ENCODE peak calls at places on chromosomes 4 and X, in six cellular contexts. S, L, N, J, D and X are unnamed samples. For H3K4me1, the result is how much of the 10 kb centered on the place peaks cover.

GRCh38 chr4:87843936-87844335 is 11.2 kb downstream of the MEPE start:
- ATAC-seq in J (no peak), L (peak), S (peak), N (no peak), D (no peak), X (peak)

GRCh38 chr4:121685257-121685656 is 11.5 kb downstream of the ANXA5 start:
- ATAC-seq in N (no peak), S (no peak), L (no peak), J (no peak), D (no peak), X (no peak)

GRCh38 chrX:143648705-143649104 is 12.8 kb upstream of the SLITRK4 start:
- ATAC-seq in J (peak), S (no peak), D (no peak), L (no peak), N (peak), X (no peak)

GRCh38 chrX:5380426-5380825 is 848.2 kb downstream of the NLGN4X start:
- ATAC-seq in L (no peak), N (no peak), D (no peak), S (no peak), J (no peak), X (no peak)

GRCh38 chrX:104270212-104270611 is 15.5 kb upstream of the ESX1 start:
- ATAC-seq in N (no peak), J (peak), L (peak), D (no peak), S (no peak), X (no peak)

GRCh38 chr4:38565271-38566199 is 98.5 kb upstream of the KLF3 start:
- ATAC-seq in J (peak), S (no peak), N (no peak), L (no peak), D (peak), X (peak)

GRCh38 chr4:95431678-95432077 is 117.1 kb downstream of the UNC5C start:
- ATAC-seq in L (no peak), J (no peak), S (no peak), N (no peak), D (no peak), X (no peak)

GRCh38 chr4:4426511-4427477 is 39.9 kb downstream of the NSG1 start:
- ATAC-seq in N (no peak), S (no peak), J (no peak), D (no peak), L (no peak), X (no peak)

GRCh38 chr4:78766650-78767049 is 9.5 kb upstream of the BMP2K start:
- ATAC-seq in S (no peak), D (no peak), J (no peak), L (no peak), N (peak), X (no peak)

GRCh38 chrX:72045552-72046277 is 86.0 kb downstream of the RTL5 start:
- ATAC-seq in D (no peak), S (peak), L (no peak), J (no peak), N (no peak), X (peak)

GRCh38 chrX:7996414-7996813 is 69.2 kb upstream of the PNPLA4 start:
- ATAC-seq in D (peak), L (no peak), S (peak), N (peak), J (peak), X (no peak)

GRCh38 chrX:19739683-19740082 is 147.7 kb downstream of the SH3KBP1 start:
- ATAC-seq in J (peak), D (peak), L (peak), S (peak), N (peak), X (peak)

GRCh38 chr4:14452001-14452400 is 550.3 kb upstream of the CPEB2 start:
- ATAC-seq in N (no peak), S (no peak), D (no peak), J (no peak), L (no peak), X (no peak)

GRCh38 chrX:11374570-11374969 is 81.4 kb downstream of the AMELX start:
- ATAC-seq in S (no peak), L (no peak), D (peak), J (no peak), N (no peak), X (no peak)

GRCh38 chr4:110364911-110365520 is 110.9 kb upstream of the ENPEP start:
- ATAC-seq in J (no peak), L (no peak), S (no peak), N (no peak), D (no peak), X (peak)

GRCh38 chr4:66572949-66573348 is 902.7 kb upstream of the EPHA5 start:
- ATAC-seq in N (no peak), J (no peak), S (no peak), L (peak), D (no peak), X (no peak)

GRCh38 chr4:156934259-156934635 is 37.4 kb downstream of the PDGFC start:
- ATAC-seq in D (no peak), L (no peak), N (no peak), S (no peak), J (no peak), X (no peak)

GRCh38 chr4:152255437-152255836 is 280.5 kb downstream of the FBXW7 start:
- ATAC-seq in N (peak), L (no peak), S (no peak), J (no peak), D (no peak), X (no peak)

GRCh38 chr4:80073362-80074008 is 456 bp upstream of the ANTXR2 start:
- ATAC-seq in N (peak), D (peak), J (peak), S (peak), L (no peak), X (no peak)

GRCh38 chrX:7828594-7828993 is 14.4 kb upstream of the VCX start:
- ATAC-seq in S (no peak), D (no peak), J (peak), N (peak), L (no peak), X (no peak)

GRCh38 chrX:8404443-8404842 is 60.2 kb upstream of the VCX3B start:
- ATAC-seq in S (peak), L (no peak), N (no peak), D (no peak), J (no peak), X (peak)

GRCh38 chr4:10098770-10099139 is 17.8 kb downstream of the WDR1 start:
- ATAC-seq in S (no peak), D (no peak), J (no peak), N (no peak), L (no peak), X (no peak)

GRCh38 chr4:48602763-48603162 is 112.7 kb downstream of the ZAR1 start:
- ATAC-seq in J (no peak), D (no peak), S (no peak), L (no peak), N (no peak), X (no peak)

GRCh38 chr4:169079942-169080827 is 70.1 kb upstream of the CBR4 start:
- ATAC-seq in L (peak), J (peak), S (peak), N (peak), D (peak), X (peak)

GRCh38 chrX:104183685-104184084 is 17.4 kb downstream of the FAM199X start:
- ATAC-seq in S (no peak), D (no peak), L (no peak), J (no peak), N (no peak), X (no peak)

DNA sequence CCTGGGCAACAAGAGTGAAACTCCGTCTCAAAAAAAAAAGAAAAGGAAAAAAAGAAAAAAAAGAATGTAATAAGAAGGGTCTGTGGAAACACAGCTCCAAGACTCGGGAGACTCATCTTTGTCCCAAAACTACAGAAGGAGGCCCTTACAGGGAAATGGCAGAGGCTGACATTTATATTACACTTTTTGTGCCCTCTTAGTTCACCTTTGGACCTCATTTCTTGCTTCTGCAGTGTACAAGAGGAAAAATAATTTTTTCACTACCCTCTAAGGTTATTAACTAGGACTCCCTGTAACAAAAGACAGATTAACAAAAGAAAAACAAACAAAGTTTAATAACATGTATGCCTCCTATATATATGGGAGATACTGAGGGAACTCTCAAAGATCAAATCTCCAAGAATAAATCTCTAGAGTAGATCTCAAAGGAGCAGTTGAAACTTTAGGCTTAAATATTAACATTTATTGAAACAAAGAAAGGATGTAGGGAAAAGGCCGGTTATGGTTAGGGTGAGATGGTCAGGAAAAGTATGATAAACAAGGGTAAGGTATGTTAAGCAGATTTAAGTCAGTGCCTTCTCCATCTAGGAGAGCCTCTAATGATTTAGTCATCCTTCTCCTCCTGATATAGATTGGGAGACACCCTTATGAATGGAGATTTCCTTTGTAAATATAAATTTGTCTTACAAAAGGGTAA is 121.3 kb upstream of the JADE1 start:
- ATAC-seq in D (peak), S (no peak), N (no peak), J (no peak), L (no peak), X (no peak)
- TF ChIP-seq EP300 in D (no peak), S (no peak), N (no peak), J (no peak), L (no peak), X (no peak)

GRCh38 chr4:140096483-140096861 is 57.5 kb downstream of the MAML3 start:
- ATAC-seq in L (peak), S (no peak), J (no peak), D (no peak), N (no peak), X (no peak)

GRCh38 chr4:140092094-140092820 is 61.7 kb downstream of the MAML3 start:
- ATAC-seq in L (no peak), J (no peak), D (peak), N (no peak), S (no peak), X (peak)

GRCh38 chr4:140095694-140096482 is 58.1 kb downstream of the MAML3 start:
- ATAC-seq in D (peak), J (no peak), N (peak), S (peak), L (peak), X (peak)

GRCh38 chr4:140096921-140097320 is 57.1 kb downstream of the MAML3 start:
- ATAC-seq in J (no peak), S (no peak), L (no peak), N (no peak), D (no peak), X (no peak)

DNA sequence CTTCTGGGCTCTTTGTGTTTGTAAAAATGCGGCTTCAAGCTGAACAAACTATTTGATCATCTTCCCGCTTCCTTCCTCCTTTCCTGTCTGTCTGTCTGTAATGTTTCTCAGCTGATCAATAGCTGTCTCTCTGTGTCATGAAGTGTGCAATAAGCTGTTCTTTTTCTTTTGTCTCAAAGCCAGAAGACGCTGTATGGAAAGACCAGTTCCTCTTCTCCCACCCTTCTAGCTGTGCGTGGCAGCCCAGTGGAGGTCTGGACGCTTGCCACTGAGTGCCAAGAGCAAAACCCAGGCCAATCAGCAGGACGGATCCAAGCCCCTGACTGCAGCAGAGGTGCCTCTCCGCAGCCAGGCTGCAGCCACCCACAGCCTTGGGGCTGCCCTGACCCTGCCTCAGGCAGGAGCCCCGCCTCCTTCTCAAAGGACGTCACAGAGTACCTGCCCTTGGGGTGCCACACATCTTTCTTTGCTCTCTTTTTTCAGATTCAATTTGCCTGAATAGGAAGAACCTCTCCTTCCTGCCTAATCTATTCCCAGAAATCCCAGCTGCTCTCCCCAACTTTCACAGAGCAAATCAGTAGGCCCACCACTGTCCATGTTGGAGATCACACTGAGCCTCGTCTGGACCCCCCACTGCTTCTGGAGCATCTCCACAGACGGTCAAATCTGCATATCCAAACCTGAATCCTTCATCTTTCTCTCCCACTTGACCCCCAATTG is 59.1 kb downstream of the MAML3 start:
- ATAC-seq in N (peak), J (no peak), L (peak), D (no peak), S (peak), X (peak)
- H3K4me1 ChIP-seq in N (under half), J (under half), L (half or more), D (under half), S (half or more), X (under half)

GRCh38 chrX:13653022-13653693 is at the start of gene TCEANC:
- ATAC-seq in N (peak), S (peak), L (peak), J (peak), D (peak), X (peak)
- TF ChIP-seq EP300 in N (no peak), S (no peak), L (no peak), J (no peak), D (no peak), X (no peak)

DNA sequence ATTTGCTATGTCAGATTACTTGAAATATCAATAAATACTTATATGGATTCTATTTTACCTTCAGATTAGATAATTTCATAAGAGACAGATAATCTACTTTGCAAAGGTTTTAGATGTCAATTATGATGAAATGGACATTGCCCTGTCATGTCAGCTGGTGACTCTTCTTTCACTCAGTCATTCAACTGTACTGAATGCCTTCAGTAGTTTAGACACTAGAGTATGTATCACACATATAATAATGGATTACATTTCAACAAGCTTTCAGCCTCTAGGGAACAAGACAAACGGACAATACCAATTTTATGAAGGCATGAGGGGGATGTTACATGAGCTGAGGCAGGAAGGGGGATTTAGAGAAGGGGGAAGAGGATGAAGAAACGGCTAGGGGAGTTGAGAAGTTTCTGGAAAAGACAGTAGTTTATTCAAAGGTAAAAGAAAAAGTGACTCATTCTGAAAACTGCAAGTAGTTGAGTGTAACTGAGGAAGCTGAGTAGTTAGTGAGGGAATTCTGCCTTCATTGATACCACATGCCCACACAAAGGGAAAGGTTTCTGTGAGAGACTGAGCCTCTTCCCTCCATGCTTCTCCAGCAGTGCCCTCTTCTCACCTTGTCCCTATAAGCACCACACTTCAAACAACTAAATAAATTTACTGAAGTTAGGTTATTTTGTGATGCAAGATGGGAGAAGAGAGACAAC is 25.7 kb downstream of the SLC9B2 start:
- ATAC-seq in J (no peak), L (no peak), S (no peak), N (peak), D (no peak), X (no peak)
- H3K4me1 ChIP-seq in J (under half), L (under half), S (under half), N (under half), D (under half), X (under half)

DNA sequence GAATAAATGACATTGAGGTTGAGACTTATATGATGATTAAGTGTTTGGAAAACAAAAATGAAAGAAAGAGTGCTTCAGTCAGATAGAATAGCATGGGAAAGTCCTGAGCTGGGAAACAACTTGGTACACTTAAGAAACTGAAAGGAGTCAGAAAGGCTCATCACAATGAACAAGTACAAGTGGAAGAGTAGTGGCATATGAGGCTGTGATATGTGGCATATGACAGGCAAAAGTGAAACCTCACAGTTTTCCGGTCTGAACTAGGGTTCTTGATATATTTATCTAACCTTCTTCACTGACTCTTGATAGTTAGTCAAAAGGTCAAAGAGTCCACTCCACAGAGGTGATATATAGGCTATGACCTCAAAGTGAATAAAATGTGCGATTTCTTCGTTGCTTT is 537.1 kb upstream of the CXorf51A start:
- ATAC-seq in L (no peak), S (no peak), N (no peak), D (no peak), J (no peak), X (no peak)
- TF ChIP-seq EP300 in L (no peak), S (no peak), N (no peak), D (no peak), J (no peak), X (no peak)

GRCh38 chr4:142324572-142324971 is 521.5 kb downstream of the INPP4B start:
- ATAC-seq in J (no peak), D (no peak), L (no peak), N (peak), S (no peak), X (no peak)
- H3K4me1 ChIP-seq in J (under half), D (under half), L (under half), N (under half), S (under half), X (under half)

DNA sequence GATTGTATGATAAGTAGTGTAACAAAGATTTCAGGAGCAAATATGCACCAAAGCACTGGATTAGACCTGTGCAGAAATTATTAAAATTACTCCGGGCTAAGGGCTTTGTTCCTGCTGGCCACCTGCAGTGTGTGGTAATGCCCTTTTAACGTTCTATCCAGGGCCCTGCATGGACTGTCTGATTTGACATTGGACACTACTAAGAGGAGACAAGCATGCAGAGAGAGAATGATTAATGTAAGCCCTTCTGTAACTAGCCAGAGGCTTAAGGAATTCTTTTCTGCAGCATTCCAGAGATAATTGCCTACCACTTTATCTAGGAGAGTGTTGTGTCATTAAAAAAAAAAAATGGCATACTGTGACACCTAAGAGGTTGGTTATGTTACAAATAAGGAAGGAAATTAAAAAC is 117.0 kb downstream of the PCDH7 start:
- ATAC-seq in S (no peak), L (no peak), J (no peak), D (no peak), N (no peak), X (no peak)
- TF ChIP-seq EP300 in S (no peak), L (no peak), J (no peak), D (no peak), N (no peak), X (no peak)

DNA sequence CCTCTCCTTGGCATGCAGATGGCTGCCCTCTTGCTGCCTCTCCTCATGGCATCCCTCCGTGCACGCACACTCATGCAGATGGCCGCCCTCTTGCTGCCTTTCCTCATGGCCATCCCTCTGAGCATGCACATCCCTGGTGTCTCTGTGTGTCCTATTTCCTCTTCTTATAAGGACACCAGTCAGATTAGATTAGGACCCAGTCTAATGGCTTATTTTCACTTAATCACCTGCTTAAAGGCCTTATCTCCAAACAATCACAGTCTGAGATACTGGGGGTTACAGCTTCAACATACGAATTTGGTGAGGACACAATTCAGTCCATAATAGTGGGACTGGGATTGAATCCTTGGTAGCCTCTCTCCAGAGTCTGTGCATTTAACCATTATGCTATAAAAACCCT is 26.0 kb upstream of the TMEM150C start:
- ATAC-seq in L (no peak), J (no peak), N (no peak), S (no peak), D (no peak), X (no peak)
- H3K4me1 ChIP-seq in L (under half), J (under half), N (under half), S (under half), D (under half), X (under half)